ENCODE peak calls at places on chromosome 5, in ten cellular contexts. F, E, W, B, I, K, L, P, M and T are unnamed samples.

GRCh38 chr5:170451764-170452365 is 52.0 kb upstream of the KCNIP1 start:
- ATAC-seq in E (no peak), I (no peak), L (no peak), F (no peak), W (no peak), B (no peak), M (no peak), K (no peak), P (no peak), T (no peak)

GRCh38 chr5:31135542-31135941 is 57.9 kb upstream of the CDH6 start:
- ATAC-seq in B (no peak), K (no peak), F (no peak), L (no peak), W (no peak), P (no peak), M (no peak), E (no peak), I (no peak), T (no peak)

GRCh38 chr5:78361226-78361993 is 993 bp downstream of the SCAMP1 start:
- ATAC-seq in F (peak; percentile 66), L (peak; percentile 48), W (peak; percentile 28), E (peak; percentile 70), B (no peak), P (peak; percentile 43), I (peak; percentile 47), M (no peak), K (peak; percentile 26), T (no peak)

GRCh38 chr5:145479862-145480261 is 355.3 kb downstream of the PRELID2 start:
- ATAC-seq in P (no peak), I (no peak), M (no peak), E (no peak), B (no peak), K (no peak), L (no peak), F (no peak), W (no peak), T (no peak)

GRCh38 chr5:52015760-52016159 is 632.5 kb downstream of the ISL1 start:
- ATAC-seq in K (peak; percentile 54), P (no peak), L (peak; percentile 84), B (no peak), F (peak; percentile 47), I (peak; percentile 88), M (no peak), E (no peak), W (peak; percentile 53), T (no peak)

GRCh38 chr5:88792144-88792840 is 90.7 kb downstream of the MEF2C start:
- ATAC-seq in B (no peak), F (no peak), E (no peak), L (no peak), K (no peak), P (no peak), I (no peak), M (no peak), W (no peak), T (no peak)

GRCh38 chr5:166724284-166724683 is 1567.2 kb upstream of the WWC1 start:
- ATAC-seq in M (no peak), B (no peak), K (no peak), L (no peak), F (no peak), E (no peak), W (no peak), P (no peak), I (no peak), T (no peak)

GRCh38 chr5:142924135-142924883 is 154.1 kb downstream of the ARHGAP26 start:
- ATAC-seq in W (no peak), F (no peak), L (peak; percentile 21), M (peak; percentile 50), B (no peak), K (no peak), E (no peak), P (no peak), I (no peak), T (no peak)

GRCh38 chr5:151086905-151087360 is 6.1 kb upstream of the TNIP1 start:
- ATAC-seq in K (no peak), F (no peak), E (no peak), P (peak; percentile 61), B (peak; percentile 81), L (peak; percentile 42), I (peak; percentile 50), W (no peak), M (peak; percentile 92), T (peak; percentile 75)

GRCh38 chr5:53406630-53407316 is 73.7 kb upstream of the FST start:
- ATAC-seq in B (no peak), E (no peak), M (no peak), F (no peak), P (no peak), I (no peak), W (no peak), L (peak; percentile 50), K (no peak), T (no peak)

GRCh38 chr5:157108961-157109360 is at the start of gene HAVCR2:
- ATAC-seq in M (peak; percentile 95), F (peak; percentile 68), E (peak; percentile 63), P (peak; percentile 88), K (peak; percentile 64), B (peak; percentile 95), W (peak; percentile 63), L (peak; percentile 78), I (no peak), T (peak; percentile 87)